ENCODE peak calls at places on chromosomes 16 and 17, in five cellular contexts. V is cardiac muscle cell; Y is naive thymus-derived CD4-positive, alpha-beta T cell; L is tibial artery; E is lung. P is an unnamed sample. For H3K4me1 and H3K36me3, the result is how much of the 10 kb centered on the place peaks cover.

GRCh38 chr17:38476549-38476948 is 48.3 kb downstream of the ARHGAP23 start:
- DNase-seq in L (no peak), E (no peak), Y (no peak), V (peak), P (no peak)

GRCh38 chr17:75632863-75633483 is at the start of gene SMIM5:
- DNase-seq in L (peak), E (peak), V (peak), Y (peak), P (peak)

GRCh38 chr17:7835818-7836595 is 2.0 kb downstream of the KDM6B start:
- DNase-seq in Y (no peak), L (peak), E (no peak), V (no peak), P (no peak)

GRCh38 chr16:81238296-81239011 is at the start of gene BCO1:
- DNase-seq in L (no peak), Y (no peak), E (peak), V (peak), P (no peak)

GRCh38 chr16:4303973-4304372 is 11.9 kb upstream of the GLIS2 start:
- DNase-seq in L (no peak), E (no peak), V (no peak), Y (no peak), P (no peak)

GRCh38 chr17:40068917-40069750 is 6.4 kb downstream of the THRA start:
- DNase-seq in L (peak), Y (peak), E (peak), V (peak), P (peak)

GRCh38 chr17:74449306-74449705 is 17.1 kb upstream of the CD300A start:
- DNase-seq in E (no peak), Y (no peak), L (no peak), V (no peak), P (no peak)

GRCh38 chr17:58320163-58320558 is 8.4 kb downstream of the TSPOAP1 start:
- DNase-seq in Y (peak), L (no peak), E (no peak), V (no peak), P (no peak)

GRCh38 chr17:17125136-17126084 is 80.7 kb downstream of the PLD6 start:
- DNase-seq in V (no peak), E (no peak), L (no peak), Y (no peak), P (no peak)

GRCh38 chr17:78219396-78220150 is 5.5 kb downstream of the BIRC5 start:
- DNase-seq in V (no peak), L (no peak), Y (no peak), E (no peak), P (no peak)

GRCh38 chr17:5919104-5919503 is 151.1 kb upstream of the WSCD1 start:
- DNase-seq in L (no peak), Y (no peak), E (no peak), V (no peak), P (no peak)

GRCh38 chr16:85259115-85259830 is 147.0 kb upstream of the CIBAR2 start:
- DNase-seq in Y (no peak), L (no peak), V (no peak), E (no peak), P (no peak)

GRCh38 chr16:1492923-1493745 is at the start of gene TELO2:
- DNase-seq in L (peak), E (peak), Y (peak), V (peak), P (peak)

GRCh38 chr17:31491794-31492171 is 100.3 kb downstream of the RAB11FIP4 start:
- DNase-seq in L (no peak), Y (no peak), V (no peak), E (no peak), P (no peak)

GRCh38 chr17:31492880-31493655 is 101.6 kb downstream of the RAB11FIP4 start:
- DNase-seq in E (peak), Y (peak), V (no peak), L (no peak), P (no peak)

GRCh38 chr17:31490991-31491793 is 99.7 kb downstream of the RAB11FIP4 start:
- DNase-seq in L (no peak), E (no peak), Y (no peak), V (no peak), P (no peak)

GRCh38 chr17:31493656-31494155 is 102.2 kb downstream of the RAB11FIP4 start:
- DNase-seq in E (no peak), Y (no peak), L (no peak), V (no peak), P (no peak)

GRCh38 chr17:31492206-31492605 is 100.7 kb downstream of the RAB11FIP4 start:
- DNase-seq in E (no peak), L (no peak), Y (no peak), V (no peak), P (no peak)
- H3K4me1 ChIP-seq in E (under half), L (under half), Y (half or more), V (under half), P (under half)

DNA sequence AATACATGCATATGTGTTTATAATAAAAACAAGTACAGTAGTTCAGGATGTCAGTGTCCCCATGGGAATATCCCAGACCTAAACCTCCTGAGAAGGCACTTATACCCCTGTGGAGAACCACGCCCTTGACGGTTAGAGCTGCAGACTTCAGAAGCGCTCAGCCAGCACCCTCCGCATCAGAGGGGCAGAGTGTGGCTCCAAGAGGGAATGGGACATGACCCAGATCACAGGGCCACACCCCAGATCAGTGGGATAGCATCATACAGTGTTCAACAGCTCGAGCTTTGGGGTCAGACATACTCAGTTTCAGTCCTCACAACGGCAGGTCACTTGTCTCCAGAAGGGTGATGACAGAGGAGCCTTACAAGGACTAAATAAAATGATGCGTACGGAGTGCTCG is 45.8 kb upstream of the ZNF423 start:
- DNase-seq in E (no peak), L (no peak), Y (no peak), V (no peak), P (no peak)
- H3K36me3 ChIP-seq in E (under half), L (under half), Y (under half), V (under half), P (under half)

GRCh38 chr17:81287155-81287554 is 8.0 kb downstream of the SLC38A10 start:
- DNase-seq in E (no peak), Y (no peak), V (no peak), L (no peak), P (no peak)

GRCh38 chr17:81282876-81283275 is 12.2 kb downstream of the SLC38A10 start:
- DNase-seq in L (no peak), V (no peak), Y (no peak), E (no peak), P (no peak)

GRCh38 chr17:81286491-81287145 is 8.5 kb downstream of the SLC38A10 start:
- DNase-seq in Y (no peak), L (no peak), E (no peak), V (no peak), P (no peak)

GRCh38 chr17:81285894-81286293 is 9.2 kb downstream of the SLC38A10 start:
- DNase-seq in E (no peak), Y (no peak), L (no peak), V (no peak), P (no peak)

DNA sequence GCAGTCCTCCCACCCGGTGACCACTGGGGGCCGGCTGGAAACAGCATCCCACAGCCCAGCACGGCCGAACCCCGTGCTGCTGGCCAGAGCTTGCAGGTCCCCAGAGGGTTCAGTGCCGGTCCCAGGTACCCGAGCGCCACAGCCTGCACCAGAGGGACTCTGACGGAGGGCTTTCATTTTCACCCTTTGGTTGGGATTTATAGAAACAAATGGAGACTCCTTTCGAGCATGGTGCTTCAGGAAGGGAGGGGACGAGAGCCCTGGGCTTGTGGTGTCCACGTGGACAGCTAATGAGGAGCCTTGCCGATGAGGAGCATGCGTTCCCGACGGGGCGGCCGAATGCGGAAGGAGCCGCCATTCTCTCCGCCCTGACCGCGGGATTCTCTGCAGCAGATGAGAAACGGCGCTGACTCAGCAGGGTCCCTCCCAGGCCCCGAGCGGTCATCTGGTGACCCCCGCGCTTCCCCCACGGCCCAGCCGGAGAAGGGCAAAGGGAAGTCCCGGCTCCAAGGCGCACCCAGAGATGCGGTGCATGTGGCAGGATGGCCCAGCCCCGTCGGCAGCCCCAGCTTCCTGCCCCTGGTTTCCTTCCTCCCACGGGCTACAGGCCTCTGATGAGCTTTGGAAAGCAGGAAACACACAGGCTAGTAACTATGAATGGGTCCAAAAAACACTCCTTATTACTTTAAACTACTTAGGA is 9.8 kb downstream of the SLC38A10 start:
- DNase-seq in Y (peak), V (peak), E (peak), L (peak), P (no peak)
- H3K4me1 ChIP-seq in Y (under half), V (under half), E (under half), L (under half), P (under half)

GRCh38 chr17:82876149-82876548 is 36.3 kb upstream of the ZNF750 start:
- DNase-seq in L (no peak), E (no peak), V (peak), Y (no peak), P (no peak)
- H3K36me3 ChIP-seq in L (under half), E (under half), V (under half), Y (under half), P (under half)

GRCh38 chr16:67445441-67445912 is 14.6 kb downstream of the HSD11B2 start:
- DNase-seq in L (no peak), E (no peak), V (no peak), Y (no peak), P (no peak)
- H3K4me1 ChIP-seq in L (under half), E (under half), V (under half), Y (under half), P (under half)

GRCh38 chr16:291539-291938 is 8.6 kb downstream of the PDIA2 start:
- DNase-seq in Y (no peak), V (no peak), E (no peak), L (no peak), P (no peak)

GRCh38 chr16:289395-289997 is 6.5 kb downstream of the PDIA2 start:
- DNase-seq in Y (no peak), L (no peak), E (no peak), V (no peak), P (no peak)

GRCh38 chr16:293043-293775 is 10.2 kb downstream of the PDIA2 start:
- DNase-seq in Y (no peak), E (no peak), L (no peak), V (no peak), P (no peak)

GRCh38 chr16:290015-290680 is 7.2 kb downstream of the PDIA2 start:
- DNase-seq in E (no peak), L (no peak), V (no peak), Y (no peak), P (no peak)

DNA sequence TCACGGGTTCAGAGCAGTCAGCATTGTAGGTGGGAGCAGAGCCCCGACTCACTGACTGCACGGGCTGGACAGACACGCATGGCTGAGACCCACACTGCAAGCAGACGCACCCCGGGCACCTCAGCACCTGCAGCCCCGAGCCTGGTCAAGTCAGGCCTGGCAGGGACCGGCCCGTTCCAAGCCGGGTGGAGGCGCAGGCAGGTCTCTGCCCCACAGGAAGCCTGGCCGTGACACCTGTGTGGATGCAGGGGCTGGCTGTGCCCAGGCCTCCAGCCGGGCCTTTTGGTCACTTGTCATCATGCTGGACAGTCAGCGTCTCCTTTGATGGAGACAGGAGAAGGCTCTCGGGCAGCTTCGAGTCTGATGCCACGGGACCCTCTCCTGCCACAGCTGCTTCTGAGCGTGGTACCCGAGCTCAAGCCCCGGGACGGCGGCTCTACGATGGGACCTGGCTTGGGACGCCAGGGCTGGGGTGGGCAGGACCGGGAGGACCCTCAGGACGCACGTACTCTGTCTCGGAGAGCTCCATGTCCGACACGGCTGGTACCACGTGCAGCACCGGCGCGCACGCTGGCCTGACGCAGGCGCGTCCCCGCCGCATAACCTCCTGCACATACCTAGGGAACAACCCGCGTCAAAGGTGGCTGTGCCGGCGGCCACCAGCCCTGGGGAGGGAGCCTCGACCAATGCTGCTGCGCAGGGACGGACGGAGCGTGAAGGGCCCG is 7.9 kb downstream of the PDIA2 start:
- DNase-seq in Y (no peak), L (no peak), V (no peak), E (no peak), P (no peak)
- H3K36me3 ChIP-seq in Y (under half), L (under half), V (under half), E (under half), P (half or more)

GRCh38 chr17:49343273-49343672 is 18.8 kb downstream of the ZNF652 start:
- DNase-seq in E (no peak), Y (no peak), L (no peak), V (peak), P (no peak)

GRCh38 chr17:49338883-49339282 is 23.2 kb downstream of the ZNF652 start:
- DNase-seq in E (no peak), V (no peak), Y (no peak), L (no peak), P (no peak)

GRCh38 chr17:49342575-49342936 is 19.5 kb downstream of the ZNF652 start:
- DNase-seq in L (no peak), V (no peak), Y (no peak), E (no peak), P (no peak)

GRCh38 chr17:49339359-49339758 is 22.7 kb downstream of the ZNF652 start:
- DNase-seq in E (no peak), L (no peak), V (no peak), Y (no peak), P (no peak)

GRCh38 chr17:49341356-49341755 is 20.7 kb downstream of the ZNF652 start:
- DNase-seq in L (no peak), V (no peak), Y (no peak), E (no peak), P (no peak)
- H3K4me1 ChIP-seq in L (under half), V (under half), Y (under half), E (under half), P (under half)

DNA sequence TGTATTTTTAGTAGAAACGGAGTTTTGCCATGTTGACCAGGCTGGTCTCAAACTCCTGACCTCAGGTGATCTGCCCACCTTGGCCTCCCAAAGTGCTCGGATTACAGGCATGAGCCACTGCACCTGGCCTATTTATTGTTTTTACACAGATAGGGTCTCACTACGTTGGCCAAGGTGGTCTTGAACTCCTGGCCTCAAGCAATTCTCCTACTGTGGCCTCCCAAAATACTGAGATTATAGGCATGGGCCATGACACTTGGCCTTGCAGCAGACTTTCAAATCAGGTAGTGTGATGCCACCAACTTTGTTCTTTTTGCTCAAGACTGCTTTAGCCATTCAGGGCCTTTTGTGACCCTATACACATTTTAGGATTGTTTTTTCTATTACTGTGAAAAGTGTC is 61.7 kb upstream of the INTS2 start:
- DNase-seq in Y (no peak), E (no peak), L (no peak), V (no peak), P (no peak)
- H3K36me3 ChIP-seq in Y (under half), E (under half), L (under half), V (half or more), P (half or more)

DNA sequence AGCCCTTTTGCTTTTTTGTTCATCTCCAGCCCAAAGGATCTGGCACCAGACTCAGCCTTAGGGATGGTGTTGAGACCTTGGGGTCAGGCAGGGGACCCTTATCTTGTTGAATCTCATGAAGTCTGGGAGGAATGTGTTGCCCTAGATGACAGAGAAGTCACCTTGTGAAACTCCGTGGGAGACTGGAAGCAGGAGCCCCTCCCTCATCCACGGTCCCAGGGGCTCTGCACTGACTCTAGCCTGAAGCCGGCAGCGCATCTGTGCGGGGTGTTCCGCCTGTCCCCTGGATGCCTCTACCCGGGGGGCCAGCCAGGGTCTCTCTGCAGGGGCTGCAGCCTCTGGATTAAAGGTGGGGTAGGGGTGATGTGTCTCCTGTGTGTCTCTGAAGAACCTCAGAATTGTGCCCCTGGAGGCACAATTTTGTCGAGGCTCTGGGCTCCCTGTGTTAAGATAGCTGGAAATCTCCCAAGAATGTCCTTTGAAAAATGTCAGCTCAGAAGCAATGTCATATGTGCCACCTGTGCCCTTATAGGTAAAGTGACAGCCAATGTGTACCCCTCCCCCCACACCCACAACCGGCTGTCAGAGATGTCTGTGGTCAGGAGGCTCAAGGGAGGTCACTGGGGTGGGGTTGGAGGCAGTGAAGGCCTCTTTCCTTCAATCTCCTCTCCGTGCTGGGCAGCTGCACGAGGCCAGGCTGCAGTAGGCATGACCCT is 32.1 kb upstream of the CDC42EP4 start:
- DNase-seq in L (no peak), Y (no peak), V (no peak), E (no peak), P (no peak)
- H3K4me1 ChIP-seq in L (under half), Y (under half), V (under half), E (under half), P (half or more)

DNA sequence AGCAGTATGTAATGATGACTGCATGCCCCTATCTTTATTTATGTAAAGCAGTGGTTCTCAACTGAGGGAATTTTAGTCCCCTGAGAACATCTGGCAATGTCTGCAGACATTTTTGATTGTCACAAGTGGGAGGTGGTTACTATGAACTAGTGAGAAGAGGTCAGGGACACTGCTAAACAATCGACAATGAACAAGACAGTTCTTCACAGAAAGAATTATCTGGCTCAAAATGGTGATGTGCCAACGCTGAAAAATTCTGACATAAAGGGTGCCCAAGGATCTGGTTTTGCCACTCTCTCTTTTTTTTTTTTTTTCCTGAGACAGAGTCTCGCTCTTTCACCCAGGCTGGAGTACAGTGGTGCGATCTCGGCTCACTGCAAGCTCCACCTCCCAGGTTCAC is 89.2 kb downstream of the ITFG1 start:
- DNase-seq in E (no peak), L (no peak), V (no peak), Y (no peak), P (no peak)
- H3K36me3 ChIP-seq in E (under half), L (under half), V (under half), Y (under half), P (under half)

P was measured in SJSA1.